ENCODE peak calls at places on chromosomes 1 and 21, in four cellular contexts. One of them, this sample, is unnamed.

GRCh38 chr1:19640363-19641316 is 3.5 kb upstream of the NBL1 start:
- DNase-seq in heart right ventricle: no peak
- DNase-seq in lower lobe of right lung: no peak
- DNase-seq in mesendoderm: peak; percentile 94
- DNase-seq in this sample: no peak

GRCh38 chr1:6051423-6051822 is 5.7 kb downstream of the KCNAB2 start:
- DNase-seq in lower lobe of right lung: no peak
- DNase-seq in heart right ventricle: no peak
- DNase-seq in mesendoderm: no peak
- DNase-seq in this sample: no peak

GRCh38 chr1:2073382-2074230 is 23.4 kb downstream of the PRKCZ start:
- DNase-seq in heart right ventricle: peak; percentile 7
- DNase-seq in lower lobe of right lung: no peak
- DNase-seq in mesendoderm: no peak
- DNase-seq in this sample: no peak

GRCh38 chr1:167138703-167139102 is 44.8 kb downstream of the STYXL2 start:
- DNase-seq in heart right ventricle: no peak
- DNase-seq in mesendoderm: no peak
- DNase-seq in lower lobe of right lung: no peak
- DNase-seq in this sample: no peak

GRCh38 chr1:41009466-41009865 is 12.1 kb downstream of the SLFNL1 start:
- DNase-seq in lower lobe of right lung: no peak
- DNase-seq in heart right ventricle: no peak
- DNase-seq in mesendoderm: no peak
- DNase-seq in this sample: no peak

GRCh38 chr1:175708787-175709186 is 34.6 kb downstream of the TNR start:
- DNase-seq in lower lobe of right lung: no peak
- DNase-seq in mesendoderm: no peak
- DNase-seq in heart right ventricle: no peak
- DNase-seq in this sample: no peak

GRCh38 chr1:96329121-96329520 is 392.5 kb upstream of the PTBP2 start:
- DNase-seq in lower lobe of right lung: no peak
- DNase-seq in mesendoderm: no peak
- DNase-seq in heart right ventricle: no peak
- DNase-seq in this sample: no peak

GRCh38 chr1:67723126-67723525 is 38.1 kb downstream of the GADD45A start:
- DNase-seq in mesendoderm: no peak
- DNase-seq in heart right ventricle: no peak
- DNase-seq in lower lobe of right lung: no peak
- DNase-seq in this sample: no peak

GRCh38 chr1:13830616-13831280 is 130.8 kb downstream of the PRDM2 start:
- DNase-seq in lower lobe of right lung: peak; percentile 91
- DNase-seq in mesendoderm: no peak
- DNase-seq in heart right ventricle: peak; percentile 69
- DNase-seq in this sample: no peak

GRCh38 chr1:1110561-1110971 is 5.3 kb downstream of the C1orf159 start:
- DNase-seq in heart right ventricle: no peak
- DNase-seq in mesendoderm: no peak
- DNase-seq in lower lobe of right lung: peak; percentile 38
- DNase-seq in this sample: no peak

GRCh38 chr21:41668686-41669532 is 97.9 kb downstream of the RIPK4 start:
- DNase-seq in heart right ventricle: no peak
- DNase-seq in lower lobe of right lung: no peak
- DNase-seq in mesendoderm: no peak
- DNase-seq in this sample: no peak

GRCh38 chr1:206469411-206469932 is 804 bp upstream of the IKBKE start:
- DNase-seq in mesendoderm: peak; percentile 46
- DNase-seq in lower lobe of right lung: no peak
- DNase-seq in heart right ventricle: no peak
- DNase-seq in this sample: no peak

GRCh38 chr1:12034381-12034801 is 15.1 kb downstream of the MIIP start:
- DNase-seq in mesendoderm: no peak
- DNase-seq in lower lobe of right lung: no peak
- DNase-seq in heart right ventricle: peak; percentile 44
- DNase-seq in this sample: no peak

GRCh38 chr1:21072721-21073120 is 104.0 kb downstream of the EIF4G3 start:
- DNase-seq in mesendoderm: no peak
- DNase-seq in lower lobe of right lung: no peak
- DNase-seq in heart right ventricle: no peak
- DNase-seq in this sample: no peak

GRCh38 chr1:24110642-24111263 is 1.2 kb downstream of the MYOM3 start:
- DNase-seq in lower lobe of right lung: peak; percentile 41
- DNase-seq in heart right ventricle: peak; percentile 77
- DNase-seq in mesendoderm: no peak
- DNase-seq in this sample: no peak

GRCh38 chr1:56817716-56818463 is 1.3 kb downstream of the FYB2 start:
- DNase-seq in lower lobe of right lung: no peak
- DNase-seq in heart right ventricle: no peak
- DNase-seq in mesendoderm: no peak
- DNase-seq in this sample: no peak

GRCh38 chr1:236759252-236759859 is 35.7 kb upstream of the MTR start:
- DNase-seq in heart right ventricle: no peak
- DNase-seq in mesendoderm: peak; percentile 58
- DNase-seq in lower lobe of right lung: no peak
- DNase-seq in this sample: no peak

GRCh38 chr1:91020486-91020885 is 1.3 kb downstream of the ZNF644 start:
- DNase-seq in lower lobe of right lung: no peak
- DNase-seq in heart right ventricle: no peak
- DNase-seq in mesendoderm: no peak
- DNase-seq in this sample: no peak

GRCh38 chr1:161763522-161764098 is 2.5 kb upstream of the ATF6 start:
- DNase-seq in lower lobe of right lung: no peak
- DNase-seq in mesendoderm: peak; percentile 47
- DNase-seq in heart right ventricle: no peak
- DNase-seq in this sample: no peak

GRCh38 chr1:86703696-86704455 is 500 bp upstream of the SH3GLB1 start:
- DNase-seq in lower lobe of right lung: no peak
- DNase-seq in mesendoderm: peak; percentile 61
- DNase-seq in heart right ventricle: no peak
- DNase-seq in this sample: peak; percentile 31

GRCh38 chr1:117171900-117172501 is 38.7 kb downstream of the VTCN1 start:
- DNase-seq in mesendoderm: no peak
- DNase-seq in lower lobe of right lung: peak; percentile 57
- DNase-seq in heart right ventricle: peak; percentile 16
- DNase-seq in this sample: no peak

GRCh38 chr1:105632342-105633196 is 1423.9 kb upstream of the PRMT6 start:
- DNase-seq in mesendoderm: peak; percentile 10
- DNase-seq in lower lobe of right lung: no peak
- DNase-seq in heart right ventricle: no peak
- DNase-seq in this sample: no peak

GRCh38 chr1:78340006-78340405 is 150.8 kb upstream of the PTGFR start:
- DNase-seq in mesendoderm: no peak
- DNase-seq in lower lobe of right lung: no peak
- DNase-seq in heart right ventricle: no peak
- DNase-seq in this sample: no peak

GRCh38 chr21:27582246-27582945 is 615.5 kb upstream of the ADAMTS5 start:
- DNase-seq in mesendoderm: no peak
- DNase-seq in heart right ventricle: no peak
- DNase-seq in lower lobe of right lung: no peak
- DNase-seq in this sample: no peak

GRCh38 chr1:192609110-192610079 is 26.6 kb upstream of the RGS13 start:
- DNase-seq in heart right ventricle: peak; percentile 17
- DNase-seq in lower lobe of right lung: peak; percentile 83
- DNase-seq in mesendoderm: no peak
- DNase-seq in this sample: peak; percentile 37

GRCh38 chr21:43810505-43811261 is 21.3 kb downstream of the RRP1 start:
- DNase-seq in lower lobe of right lung: peak; percentile 94
- DNase-seq in heart right ventricle: peak; percentile 89
- DNase-seq in mesendoderm: peak; percentile 82
- DNase-seq in this sample: peak; percentile 65

GRCh38 chr1:27403931-27404330 is 11.5 kb downstream of the GPR3 start:
- DNase-seq in mesendoderm: no peak
- DNase-seq in heart right ventricle: no peak
- DNase-seq in lower lobe of right lung: no peak
- DNase-seq in this sample: no peak
- H3K4me1 ChIP-seq in mesendoderm: peaks cover 4% of the 10 kb centered on the region
- H3K4me1 ChIP-seq in heart right ventricle: peaks cover 89% of the 10 kb centered on the region
- H3K4me1 ChIP-seq in lower lobe of right lung: peaks cover 60% of the 10 kb centered on the region
- H3K4me1 ChIP-seq in this sample: no peaks in the 10 kb centered on the region

DNA sequence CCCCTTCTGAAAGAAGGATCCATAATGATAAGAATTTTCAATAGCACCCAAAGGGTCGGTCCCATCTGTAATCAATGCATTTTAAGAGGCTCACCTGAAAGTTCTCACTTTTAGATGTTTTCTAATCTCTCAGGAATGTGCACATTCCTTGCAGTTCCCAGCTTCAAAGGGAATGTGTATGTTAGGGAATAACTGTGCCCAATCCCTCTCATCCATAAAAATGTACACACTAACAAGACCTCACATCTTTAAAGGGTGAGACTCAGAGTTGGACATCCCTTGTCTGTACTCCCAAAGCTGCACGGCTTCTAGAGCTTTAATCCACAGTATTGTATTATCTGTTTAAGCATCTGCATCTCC is 9.4 kb upstream of the CCN1 start:
- DNase-seq in mesendoderm: no peak
- DNase-seq in lower lobe of right lung: no peak
- DNase-seq in heart right ventricle: no peak
- DNase-seq in this sample: no peak
- H3K4me1 ChIP-seq in mesendoderm: peaks cover 2% of the 10 kb centered on the region
- H3K4me1 ChIP-seq in lower lobe of right lung: no peaks in the 10 kb centered on the region
- H3K4me1 ChIP-seq in heart right ventricle: peaks cover 23% of the 10 kb centered on the region
- H3K4me1 ChIP-seq in this sample: peaks cover 1% of the 10 kb centered on the region

DNA sequence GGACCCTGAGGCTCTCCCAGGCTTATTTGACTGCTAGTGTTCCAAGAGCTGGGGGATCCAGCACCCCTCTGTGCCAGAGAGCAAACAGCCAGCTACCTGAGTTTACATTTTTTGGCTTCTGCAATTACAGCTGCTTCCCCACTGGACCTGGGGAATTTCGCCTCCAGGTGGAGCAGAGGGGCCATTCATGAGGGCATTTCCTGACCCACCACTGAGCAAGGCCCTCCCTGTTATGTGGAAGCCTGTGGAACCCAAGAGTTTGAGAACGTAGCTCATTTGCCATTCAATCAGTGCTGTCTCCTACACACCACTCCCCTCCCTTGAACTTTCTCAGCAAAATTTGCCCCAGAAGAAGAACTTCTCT is 42.7 kb upstream of the TMEM51 start:
- DNase-seq in mesendoderm: peak; percentile 73
- DNase-seq in lower lobe of right lung: no peak
- DNase-seq in heart right ventricle: no peak
- DNase-seq in this sample: no peak
- H3K4me1 ChIP-seq in mesendoderm: no peaks in the 10 kb centered on the region
- H3K4me1 ChIP-seq in lower lobe of right lung: no peaks in the 10 kb centered on the region
- H3K4me1 ChIP-seq in heart right ventricle: no peaks in the 10 kb centered on the region
- H3K4me1 ChIP-seq in this sample: no peaks in the 10 kb centered on the region

DNA sequence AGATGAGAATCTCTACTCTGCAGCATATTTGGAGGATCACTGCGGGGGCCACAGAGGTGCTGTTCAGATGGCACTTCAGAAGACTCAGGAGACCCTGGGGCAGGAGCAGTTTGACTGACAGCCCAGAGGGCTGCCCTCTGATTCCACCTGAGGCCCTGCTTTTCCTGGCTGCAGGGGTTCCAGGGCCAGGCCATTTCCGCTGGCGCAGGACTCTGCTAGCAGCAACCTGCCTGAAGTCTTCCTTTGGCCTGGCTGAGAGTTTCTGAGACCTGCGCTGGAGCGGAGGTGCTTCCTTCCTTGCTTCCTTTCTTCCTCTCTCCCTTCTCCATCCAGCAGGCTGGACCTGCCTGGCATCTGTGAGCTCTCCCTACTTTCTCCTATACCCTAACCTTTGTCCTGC is 11.8 kb downstream of the PCSK9 start:
- DNase-seq in lower lobe of right lung: no peak
- DNase-seq in mesendoderm: no peak
- DNase-seq in heart right ventricle: no peak
- DNase-seq in this sample: no peak
- H3K4me1 ChIP-seq in lower lobe of right lung: no peaks in the 10 kb centered on the region
- H3K4me1 ChIP-seq in mesendoderm: no peaks in the 10 kb centered on the region
- H3K4me1 ChIP-seq in heart right ventricle: peaks cover 10% of the 10 kb centered on the region
- H3K4me1 ChIP-seq in this sample: no peaks in the 10 kb centered on the region

GRCh38 chr1:3868464-3869006 is 11.3 kb downstream of the DFFB start:
- DNase-seq in heart right ventricle: no peak
- DNase-seq in mesendoderm: no peak
- DNase-seq in lower lobe of right lung: peak; percentile 30
- DNase-seq in this sample: no peak

GRCh38 chr1:3865606-3866160 is 8.4 kb downstream of the DFFB start:
- DNase-seq in heart right ventricle: no peak
- DNase-seq in mesendoderm: no peak
- DNase-seq in lower lobe of right lung: peak; percentile 31
- DNase-seq in this sample: no peak

GRCh38 chr1:3869751-3870301 is 12.6 kb downstream of the DFFB start:
- DNase-seq in lower lobe of right lung: peak; percentile 36
- DNase-seq in mesendoderm: peak; percentile 14
- DNase-seq in heart right ventricle: no peak
- DNase-seq in this sample: no peak

GRCh38 chr1:3863231-3863935 is 6.1 kb downstream of the DFFB start:
- DNase-seq in mesendoderm: no peak
- DNase-seq in heart right ventricle: no peak
- DNase-seq in lower lobe of right lung: peak; percentile 20
- DNase-seq in this sample: no peak

GRCh38 chr1:3864884-3865283 is 7.6 kb downstream of the DFFB start:
- DNase-seq in heart right ventricle: no peak
- DNase-seq in mesendoderm: no peak
- DNase-seq in lower lobe of right lung: no peak
- DNase-seq in this sample: no peak
- H3K4me1 ChIP-seq in heart right ventricle: no peaks in the 10 kb centered on the region
- H3K4me1 ChIP-seq in mesendoderm: no peaks in the 10 kb centered on the region
- H3K4me1 ChIP-seq in lower lobe of right lung: no peaks in the 10 kb centered on the region
- H3K4me1 ChIP-seq in this sample: no peaks in the 10 kb centered on the region

GRCh38 chr1:208235356-208235982 is 8.7 kb downstream of the PLXNA2 start:
- DNase-seq in mesendoderm: peak; percentile 97
- DNase-seq in lower lobe of right lung: no peak
- DNase-seq in heart right ventricle: no peak
- DNase-seq in this sample: no peak
- H3K4me1 ChIP-seq in mesendoderm: peaks cover 60% of the 10 kb centered on the region
- H3K4me1 ChIP-seq in lower lobe of right lung: peaks cover 100% of the 10 kb centered on the region
- H3K4me1 ChIP-seq in heart right ventricle: peaks cover 100% of the 10 kb centered on the region
- H3K4me1 ChIP-seq in this sample: no peaks in the 10 kb centered on the region

DNA sequence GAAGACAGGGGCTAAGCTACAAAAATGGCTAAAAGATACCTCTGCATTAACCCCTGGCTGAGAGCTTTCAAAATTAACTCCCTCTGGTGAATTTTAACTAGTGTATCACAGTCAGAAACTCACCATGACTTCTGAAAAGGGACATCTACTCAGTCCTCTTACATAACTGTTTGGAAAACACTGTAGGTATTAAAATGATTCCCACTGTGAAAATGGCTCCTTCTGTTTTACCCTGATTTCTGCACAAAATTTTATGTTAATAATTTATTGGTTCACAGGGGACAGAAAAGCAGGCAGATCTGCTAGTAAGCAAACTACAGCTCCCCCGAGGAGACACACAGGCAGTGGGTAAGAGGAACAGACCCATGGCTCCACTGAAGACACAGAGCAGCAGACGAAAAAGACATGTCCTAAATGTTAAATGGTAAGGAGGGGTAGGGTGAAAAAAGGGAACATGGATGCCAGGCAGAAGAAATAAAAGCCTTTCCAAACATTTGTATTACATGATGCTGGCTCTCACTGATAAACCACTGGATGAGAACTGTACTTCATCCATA is 111.7 kb downstream of the SLC45A1 start:
- DNase-seq in mesendoderm: no peak
- DNase-seq in lower lobe of right lung: no peak
- DNase-seq in heart right ventricle: no peak
- DNase-seq in this sample: no peak
- H3K4me1 ChIP-seq in mesendoderm: peaks cover 8% of the 10 kb centered on the region
- H3K4me1 ChIP-seq in lower lobe of right lung: peaks cover 36% of the 10 kb centered on the region
- H3K4me1 ChIP-seq in heart right ventricle: peaks cover 41% of the 10 kb centered on the region
- H3K4me1 ChIP-seq in this sample: peaks cover 46% of the 10 kb centered on the region

This sample was measured in effector memory CD4-positive, alpha-beta T cell.